ENCODE peak calls at places on chromosomes 3 and 15, in nine cellular contexts. W is endothelial cell, B is transverse colon, O is right atrium auricular region, J is right lobe of liver, V is left ventricle myocardium inferior, L is Calu3, F is upper lobe of left lung, Z is PC-3. G is an unnamed sample.
A peak's percentile ranks its signal among the peaks of the same experiment; 100 is the strongest.

GRCh38 chr3:53498993-53499641 is 4.7 kb downstream of the CACNA1D start:
- DNase-seq in O (no peak), L (no peak), B (no peak), J (no peak), Z (no peak), V (no peak), F (no peak), W (no peak), G (no peak)

GRCh38 chr15:90890839-90891238 is 6.5 kb downstream of the FES start:
- DNase-seq in O (no peak), Z (no peak), W (no peak), L (no peak), F (no peak), V (no peak), J (peak; percentile 31), B (no peak), G (no peak)

GRCh38 chr3:184825456-184825855 is 13.5 kb downstream of the VPS8 start:
- DNase-seq in W (no peak), O (no peak), F (no peak), Z (no peak), J (no peak), V (no peak), L (no peak), B (peak; percentile 67), G (no peak)

GRCh38 chr3:69116897-69117296 is 5.5 kb downstream of the LMOD3 start:
- DNase-seq in O (no peak), J (no peak), V (no peak), B (no peak), F (no peak), L (peak; percentile 76), W (no peak), Z (peak; percentile 72), G (no peak)

GRCh38 chr15:89143503-89144162 is 55.4 kb downstream of the ABHD2 start:
- DNase-seq in Z (peak; percentile 40), F (no peak), V (no peak), O (no peak), B (no peak), L (no peak), W (no peak), J (no peak), G (peak; percentile 79)

GRCh38 chr3:140145501-140145900 is 210.5 kb downstream of the CLSTN2 start:
- DNase-seq in Z (no peak), J (no peak), O (no peak), L (no peak), W (no peak), F (no peak), B (no peak), V (no peak), G (no peak)

GRCh38 chr15:29059871-29060640 is 174.3 kb downstream of the APBA2 start:
- DNase-seq in L (no peak), O (no peak), J (no peak), Z (no peak), V (no peak), W (no peak), B (no peak), F (no peak), G (no peak)

GRCh38 chr3:159486580-159486979 is 502.1 kb upstream of the IL12A start:
- DNase-seq in B (no peak), W (peak; percentile 12), O (no peak), V (no peak), J (no peak), Z (peak; percentile 47), L (no peak), F (no peak), G (peak; percentile 7)

GRCh38 chr3:44076221-44076829 is 165.4 kb upstream of the TOPAZ1 start:
- DNase-seq in Z (no peak), W (no peak), J (no peak), L (no peak), O (no peak), B (no peak), V (no peak), F (no peak), G (no peak)

GRCh38 chr3:54134155-54134554 is 11.8 kb downstream of the CACNA2D3 start:
- DNase-seq in B (no peak), Z (no peak), V (no peak), W (no peak), J (no peak), O (no peak), L (no peak), F (no peak), G (no peak)

GRCh38 chr15:22873204-22873701 is 34.8 kb downstream of the NIPA2 start:
- DNase-seq in B (no peak), J (no peak), W (peak; percentile 27), F (no peak), O (no peak), V (no peak), Z (peak; percentile 83), L (no peak), G (peak; percentile 16)

GRCh38 chr3:31165399-31165860 is 271.0 kb upstream of the GADL1 start:
- DNase-seq in J (no peak), V (no peak), B (no peak), L (no peak), Z (no peak), O (no peak), W (no peak), F (no peak), G (no peak)

GRCh38 chr3:13217736-13218540 is 144.7 kb upstream of the IQSEC1 start:
- DNase-seq in Z (peak; percentile 97), L (peak; percentile 39), W (no peak), J (peak; percentile 15), V (no peak), B (no peak), O (no peak), F (no peak), G (peak; percentile 5)

GRCh38 chr3:117526485-117527079 is 817.0 kb downstream of the TUSC7 start:
- DNase-seq in V (no peak), W (peak; percentile 49), Z (peak; percentile 17), J (no peak), B (peak; percentile 30), L (peak; percentile 49), O (no peak), F (no peak), G (peak; percentile 20)

GRCh38 chr3:27805282-27805681 is 83.2 kb upstream of the EOMES start:
- DNase-seq in J (no peak), W (no peak), F (no peak), Z (no peak), B (no peak), V (no peak), L (no peak), O (no peak), G (no peak)

GRCh38 chr3:42900731-42901420 is 5.1 kb upstream of the ZNF662 start:
- DNase-seq in F (no peak), L (peak; percentile 30), Z (peak; percentile 88), B (no peak), O (no peak), V (no peak), J (no peak), W (no peak), G (no peak)

GRCh38 chr3:125042725-125043406 is 12.9 kb downstream of the HEG1 start:
- DNase-seq in V (peak; percentile 64), B (no peak), F (peak; percentile 31), J (no peak), W (no peak), L (no peak), O (peak; percentile 82), Z (no peak), G (no peak)

GRCh38 chr15:75817151-75817935 is 25.9 kb upstream of the UBE2Q2 start:
- DNase-seq in J (no peak), L (no peak), W (no peak), Z (no peak), B (no peak), O (no peak), V (no peak), F (no peak), G (peak; percentile 19)

GRCh38 chr3:58383904-58384303 is 49.7 kb downstream of the PDHB start:
- DNase-seq in W (no peak), O (no peak), Z (peak; percentile 99), F (no peak), L (peak; percentile 55), J (no peak), B (no peak), V (no peak), G (peak; percentile 97)

DNA sequence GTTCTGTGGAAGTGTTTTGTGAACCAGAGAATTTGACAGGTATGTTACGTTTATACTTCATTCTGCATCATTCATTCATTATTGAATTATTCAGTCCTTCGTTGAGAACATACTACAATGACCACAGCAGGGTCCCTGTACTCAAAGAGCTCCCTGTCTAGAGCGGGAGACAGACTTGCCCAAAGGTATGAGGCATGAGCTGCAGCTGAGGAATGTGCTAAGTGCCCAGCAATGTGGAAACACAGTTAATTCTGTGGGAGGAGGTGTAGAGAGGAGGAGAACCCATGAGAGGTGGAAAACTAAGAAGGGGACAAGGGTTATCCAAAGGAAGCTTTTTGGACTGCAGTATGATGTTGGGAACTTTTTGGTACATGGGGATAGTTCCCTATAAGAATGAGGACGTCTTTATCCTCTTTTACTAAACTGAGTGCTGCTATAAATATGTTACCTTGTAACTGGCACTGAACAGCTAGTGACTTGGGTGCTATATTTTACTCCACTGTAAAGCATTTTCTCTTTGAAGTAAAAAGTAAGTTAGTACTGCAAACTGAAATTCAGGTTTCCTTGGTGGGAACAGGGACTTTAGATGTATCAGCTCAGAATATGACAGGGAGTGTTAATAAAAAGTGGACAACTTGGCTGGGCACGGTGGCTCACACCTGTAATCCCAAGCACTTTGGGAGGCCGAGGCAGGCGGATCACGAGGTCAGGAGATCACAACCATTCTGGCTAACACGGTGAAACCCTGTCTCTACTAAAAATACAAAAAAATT is 5.7 kb downstream of the SMAD3 start:
- DNase-seq in J (no peak), V (no peak), Z (no peak), F (no peak), W (no peak), L (no peak), O (no peak), B (no peak), G (no peak)
- TF ChIP-seq CTCF in J (no peak), V (no peak), Z (no peak), F (no peak), W (no peak), L (no peak), O (no peak), B (no peak), G (no peak)

GRCh38 chr3:72232777-72233176 is 447.8 kb upstream of the PROK2 start:
- DNase-seq in L (no peak), V (no peak), F (no peak), O (no peak), B (no peak), J (no peak), Z (no peak), W (no peak), G (no peak)
- TF ChIP-seq CTCF in L (no peak), V (no peak), F (no peak), O (no peak), B (no peak), J (no peak), Z (no peak), W (no peak), G (no peak)

DNA sequence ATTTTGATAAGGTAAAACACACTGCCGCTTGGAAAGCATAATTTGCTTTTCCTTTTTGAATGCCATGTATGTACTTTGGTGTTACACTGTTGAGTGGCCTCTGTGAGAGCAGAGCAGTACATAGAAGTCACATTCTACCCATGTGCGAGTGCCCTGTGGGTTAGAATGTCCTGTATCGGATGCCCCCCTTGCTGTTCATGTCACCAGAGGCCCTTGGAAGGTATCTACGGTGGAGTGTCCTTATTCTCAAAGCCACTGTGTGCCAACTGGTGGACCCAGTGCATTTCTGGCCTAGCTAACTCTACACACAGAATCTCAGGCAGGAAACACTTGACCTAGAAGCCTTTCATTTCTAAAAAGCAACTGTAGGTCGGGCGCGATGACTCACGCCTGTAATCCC is 137.0 kb downstream of the GHSR start:
- DNase-seq in W (no peak), O (no peak), F (no peak), V (no peak), J (no peak), Z (no peak), L (no peak), B (no peak), G (no peak)
- TF ChIP-seq CTCF in W (no peak), O (no peak), F (no peak), V (no peak), J (no peak), Z (no peak), L (no peak), B (no peak), G (no peak)

GRCh38 chr3:66803206-66803605 is 194.9 kb upstream of the KBTBD8 start:
- DNase-seq in F (no peak), W (peak; percentile 37), O (no peak), B (no peak), V (no peak), L (no peak), Z (no peak), J (no peak), G (no peak)
- TF ChIP-seq CTCF in F (no peak), W (no peak), O (no peak), B (peak; percentile 4), V (no peak), L (no peak), Z (no peak), J (no peak), G (no peak)